ENCODE peak calls at places on chromosomes 5 and 9, in six cellular contexts. B is Panc1, O is SK-N-SH, C is astrocyte of the cerebellum, W is adrenal gland, Y is stomach. V is an unnamed sample.

GRCh38 chr9:109717342-109717741 is 62.7 kb upstream of the PALM2AKAP2 start:
- DNase-seq in B (no peak), O (no peak), C (no peak), W (no peak), Y (no peak), V (no peak)

GRCh38 chr5:155953335-155953734 is 373.6 kb upstream of the SGCD start:
- DNase-seq in B (no peak), O (no peak), C (no peak), W (no peak), Y (no peak), V (no peak)

GRCh38 chr5:101160002-101160401 is 256.9 kb upstream of the ST8SIA4 start:
- DNase-seq in B (no peak), O (no peak), C (no peak), W (no peak), Y (no peak), V (no peak)

GRCh38 chr9:131635912-131636311 is 90.6 kb downstream of the PRRT1B start:
- DNase-seq in B (no peak), O (no peak), C (no peak), W (no peak), Y (no peak), V (no peak)

GRCh38 chr5:178699854-178700253 is 30.6 kb downstream of the ZNF354A start:
- DNase-seq in B (no peak), O (peak), C (no peak), W (no peak), Y (no peak), V (no peak)

GRCh38 chr5:2522372-2522771 is 229.1 kb downstream of the IRX2 start:
- DNase-seq in B (no peak), O (no peak), C (no peak), W (peak), Y (no peak), V (no peak)

GRCh38 chr5:41869150-41869738 is 981 bp downstream of the OXCT1 start:
- DNase-seq in B (no peak), O (peak), C (no peak), W (peak), Y (peak), V (peak)

GRCh38 chr5:91111473-91112238 is 271.5 kb downstream of the ARRDC3 start:
- DNase-seq in B (no peak), O (no peak), C (no peak), W (no peak), Y (no peak), V (no peak)

GRCh38 chr5:123545506-123545905 is 33.5 kb downstream of the CSNK1G3 start:
- DNase-seq in B (peak), O (no peak), C (no peak), W (no peak), Y (no peak), V (no peak)

GRCh38 chr5:143445726-143446125 is 42.2 kb upstream of the NR3C1 start:
- DNase-seq in B (no peak), O (peak), C (no peak), W (no peak), Y (no peak), V (no peak)

GRCh38 chr5:124544366-124545055 is 201.9 kb downstream of the ZNF608 start:
- DNase-seq in B (no peak), O (no peak), C (no peak), W (no peak), Y (no peak), V (no peak)

GRCh38 chr5:170225326-170226137 is 7.3 kb upstream of the C5orf58 start:
- DNase-seq in B (peak), O (peak), C (peak), W (peak), Y (peak), V (peak)

GRCh38 chr5:172414618-172415599 is 39.4 kb downstream of the SH3PXD2B start:
- DNase-seq in B (no peak), O (no peak), C (no peak), W (peak), Y (no peak), V (peak)

GRCh38 chr5:138583984-138584637 is 8.9 kb upstream of the HSPA9 start:
- DNase-seq in B (no peak), O (no peak), C (no peak), W (no peak), Y (no peak), V (no peak)

GRCh38 chr5:41891066-41891707 is 13.0 kb upstream of the RIMOC1 start:
- DNase-seq in B (no peak), O (no peak), C (no peak), W (no peak), Y (no peak), V (no peak)

GRCh38 chr9:79129865-79130480 is 441.8 kb upstream of the TLE4 start:
- DNase-seq in B (peak), O (peak), C (peak), W (peak), Y (peak), V (peak)

GRCh38 chr5:10590226-10591047 is 26.6 kb downstream of the ANKRD33B start:
- DNase-seq in B (no peak), O (peak), C (no peak), W (peak), Y (no peak), V (no peak)

GRCh38 chr9:104322581-104322980 is 181.5 kb upstream of the OR13F1 start:
- DNase-seq in B (no peak), O (no peak), C (no peak), W (no peak), Y (peak), V (no peak)

GRCh38 chr9:110979636-110980035 is 58.6 kb downstream of the LPAR1 start:
- DNase-seq in B (no peak), O (no peak), C (no peak), W (no peak), Y (no peak), V (no peak)

GRCh38 chr5:133700251-133700650 is 87.9 kb upstream of the FSTL4 start:
- DNase-seq in B (no peak), O (no peak), C (no peak), W (peak), Y (no peak), V (no peak)

GRCh38 chr9:123399803-123400378 is 43.9 kb downstream of the CRB2 start:
- DNase-seq in B (no peak), O (peak), C (no peak), W (no peak), Y (no peak), V (no peak)

GRCh38 chr5:181215997-181216982 is 6.8 kb upstream of the TRIM41 start:
- DNase-seq in B (peak), O (no peak), C (no peak), W (no peak), Y (no peak), V (no peak)

GRCh38 chr9:107737610-107737986 is 248.0 kb upstream of the KLF4 start:
- DNase-seq in B (no peak), O (no peak), C (no peak), W (no peak), Y (no peak), V (no peak)

GRCh38 chr5:91162534-91163381 is 220.4 kb downstream of the ARRDC3 start:
- DNase-seq in B (peak), O (no peak), C (peak), W (peak), Y (peak), V (no peak)

GRCh38 chr5:96654209-96654608 is 8.0 kb upstream of the CAST start:
- DNase-seq in B (no peak), O (no peak), C (no peak), W (no peak), Y (no peak), V (no peak)

GRCh38 chr5:111454198-111454606 is 58.1 kb downstream of the STARD4 start:
- DNase-seq in B (no peak), O (peak), C (no peak), W (no peak), Y (no peak), V (no peak)

GRCh38 chr5:109959652-109960051 is 269.9 kb downstream of the MAN2A1 start:
- DNase-seq in B (no peak), O (no peak), C (no peak), W (no peak), Y (no peak), V (no peak)
- TF ChIP-seq CTCF in B (peak), O (no peak), C (no peak), W (no peak), Y (no peak), V (no peak)

DNA sequence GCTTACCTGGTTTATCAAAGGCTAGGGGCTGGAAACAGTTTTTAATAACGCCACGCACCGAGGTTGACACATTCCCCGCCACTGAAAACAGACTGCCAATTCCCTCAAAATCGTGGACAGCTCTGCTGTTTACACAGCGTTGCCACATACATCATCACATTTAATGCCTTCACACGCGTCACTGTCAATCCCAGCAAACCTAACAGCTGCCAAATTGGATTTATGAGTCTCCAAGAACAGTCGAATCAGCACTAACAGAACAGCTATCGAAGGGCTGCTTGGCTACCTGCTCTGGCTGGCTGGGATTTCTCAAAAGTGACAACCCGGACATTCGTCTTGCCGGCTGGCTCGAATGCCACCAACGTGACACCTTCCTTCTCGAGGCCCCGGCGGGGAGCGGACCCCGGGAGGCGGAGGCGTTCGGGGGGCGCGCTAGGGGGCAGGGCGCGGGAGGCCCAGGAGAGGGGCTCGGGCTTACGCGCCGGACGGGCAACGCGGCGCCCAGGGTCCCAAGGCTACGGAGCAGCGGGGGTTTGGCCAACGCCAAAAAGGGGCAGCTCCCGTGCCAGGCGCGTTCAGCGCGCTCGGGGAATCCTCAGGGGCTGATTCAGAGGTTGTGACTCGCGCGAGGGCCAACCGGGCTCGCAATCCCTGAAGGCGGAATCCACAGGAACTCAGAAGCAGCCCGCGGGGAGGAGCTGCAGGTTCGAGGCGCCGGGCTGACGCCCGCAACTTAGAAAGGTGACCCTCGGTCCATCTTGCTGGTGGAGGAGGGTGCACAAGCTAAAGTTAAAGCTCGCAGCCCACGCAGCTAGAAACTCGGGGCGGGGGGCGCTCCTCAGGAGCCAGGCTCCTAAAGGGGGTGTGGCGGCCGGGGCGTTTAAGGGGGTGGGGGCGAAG is 1.2 kb downstream of the CDC14B start:
- DNase-seq in B (no peak), O (peak), C (no peak), W (peak), Y (peak), V (peak)
- H3K4me3 ChIP-seq in B (peak), O (peak), C (peak), W (peak), Y (peak), V (peak)

GRCh38 chr5:118545050-118545449 is 443.3 kb downstream of the DTWD2 start:
- DNase-seq in B (no peak), O (no peak), C (no peak), W (no peak), Y (no peak), V (no peak)
- TF ChIP-seq CTCF in B (no peak), O (no peak), C (no peak), W (no peak), Y (no peak), V (no peak)

DNA sequence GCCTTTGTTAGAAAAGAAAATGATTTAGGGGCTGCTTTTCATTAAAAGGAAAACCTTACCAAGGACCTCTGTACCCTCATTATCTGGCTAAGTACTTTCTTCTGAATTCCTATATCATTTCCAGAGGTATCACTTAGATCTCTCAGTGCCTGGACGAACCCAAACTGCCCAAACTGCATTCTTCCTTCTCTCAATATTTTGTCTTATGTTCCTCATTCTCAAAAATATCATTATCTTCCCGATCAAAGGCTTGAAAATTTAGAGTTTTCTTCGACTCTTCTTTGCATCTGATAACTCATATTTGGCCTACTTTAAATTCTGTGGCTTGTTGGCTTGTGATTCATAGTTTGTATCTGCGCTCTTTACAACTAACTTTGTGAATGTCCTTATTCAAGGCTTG is 136.7 kb upstream of the TAF11L2 start:
- DNase-seq in B (no peak), O (no peak), C (no peak), W (no peak), Y (no peak), V (no peak)
- H3K4me3 ChIP-seq in B (no peak), O (no peak), C (no peak), W (no peak), Y (no peak), V (no peak)

DNA sequence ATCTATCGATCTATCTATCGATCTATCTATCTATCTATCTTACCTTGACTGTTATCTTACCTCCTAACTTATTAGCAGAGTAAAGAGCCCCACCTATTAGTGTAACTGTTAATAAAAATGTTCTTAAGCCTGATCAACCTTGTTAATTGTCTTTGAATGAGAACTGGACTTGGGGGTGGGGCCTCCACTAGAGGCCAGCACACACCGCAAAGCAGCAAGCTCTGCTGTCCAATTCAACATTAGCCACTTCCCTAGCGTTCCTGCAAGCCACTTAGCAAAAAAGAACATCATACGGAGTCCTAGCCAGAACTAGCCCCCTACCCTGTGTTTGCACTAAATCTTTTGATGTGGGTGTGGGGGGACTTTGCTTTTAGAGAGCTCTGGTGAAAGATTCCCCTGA is 515.8 kb downstream of the KDM4C start:
- DNase-seq in B (no peak), O (no peak), C (no peak), W (no peak), Y (no peak), V (no peak)
- TF ChIP-seq CTCF in B (no peak), O (peak), C (peak), W (no peak), Y (no peak), V (no peak)

DNA sequence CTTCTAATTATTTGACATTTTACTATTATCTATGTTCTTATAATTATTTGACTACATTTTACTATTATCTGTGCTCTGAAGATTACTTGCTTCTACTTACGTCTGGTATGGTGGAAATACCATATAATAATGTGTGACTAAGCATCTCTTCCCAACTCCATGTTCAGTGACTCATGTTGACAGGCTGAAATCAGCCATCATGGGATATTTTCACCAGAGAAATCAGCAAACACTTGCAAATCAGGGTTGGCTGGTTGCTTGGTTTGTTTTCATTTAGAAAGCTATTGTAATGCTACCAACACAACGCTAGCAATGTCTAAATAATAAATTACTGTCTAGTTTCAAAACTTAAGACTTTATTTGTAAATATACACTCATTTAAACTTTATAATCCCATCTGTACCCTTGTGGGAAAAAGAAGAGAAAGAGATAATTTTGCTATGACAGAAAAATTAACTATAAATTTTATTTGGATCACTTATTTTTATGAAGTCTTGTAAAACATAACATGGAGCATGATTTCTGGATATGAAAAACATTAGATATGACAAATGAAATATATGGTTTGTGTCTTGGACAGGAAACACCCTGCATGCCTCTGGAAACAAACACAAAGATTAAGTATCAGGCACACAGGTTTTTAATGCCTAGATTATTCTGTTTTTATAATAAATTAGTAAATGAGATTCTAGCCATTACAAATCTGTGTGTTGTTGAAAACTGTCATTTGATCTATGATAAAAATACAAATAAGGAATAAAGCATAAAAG is 337.6 kb downstream of the BNC2 start:
- DNase-seq in B (peak), O (no peak), C (no peak), W (no peak), Y (no peak), V (no peak)
- H3K4me3 ChIP-seq in B (no peak), O (no peak), C (no peak), W (no peak), Y (no peak), V (no peak)

DNA sequence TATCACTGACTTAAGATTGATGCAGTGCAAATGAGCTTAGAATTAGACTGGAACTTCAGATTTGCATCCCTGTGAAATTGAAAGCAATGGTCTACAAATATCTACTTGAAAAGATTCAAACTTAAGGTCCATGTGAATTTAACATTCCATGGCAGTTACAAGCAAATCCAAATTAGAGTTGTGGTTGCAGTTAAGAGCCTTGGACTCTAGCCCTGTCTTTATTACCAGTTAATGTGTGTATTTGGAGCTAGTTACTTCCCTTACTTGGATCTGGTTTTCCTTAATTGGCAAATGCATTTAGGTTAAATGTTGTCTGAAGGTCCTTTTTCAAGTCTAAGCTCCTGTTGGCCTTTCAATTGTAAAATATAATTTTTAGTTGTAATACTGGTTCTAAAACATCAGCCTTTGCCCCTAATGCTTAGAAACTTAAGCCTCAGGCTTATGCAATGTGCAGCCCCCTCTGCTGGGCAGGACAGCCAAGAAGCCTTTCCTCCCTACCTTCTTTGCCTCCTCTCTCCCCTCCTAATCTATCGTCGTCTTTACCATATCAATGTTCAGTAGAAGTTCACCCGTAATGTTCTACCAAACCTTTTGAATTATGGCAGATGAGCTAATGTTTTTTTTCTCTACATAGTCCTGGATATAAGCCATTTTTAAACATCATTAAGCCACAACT is 59.5 kb downstream of the ERMP1 start:
- DNase-seq in B (no peak), O (no peak), C (peak), W (no peak), Y (no peak), V (no peak)
- TF ChIP-seq CTCF in B (peak), O (peak), C (peak), W (no peak), Y (no peak), V (no peak)